ENCODE peak calls at places on chromosomes 7 and 10, in four cellular contexts. One of them, this sample, is unnamed.

GRCh38 chr7:108408294-108409004 is 47.8 kb downstream of the NRCAM start:
- DNase-seq in cardiac muscle cell: no peak
- DNase-seq in cardiac fibroblast: no peak
- DNase-seq in left ventricle myocardium inferior: no peak
- DNase-seq in this sample: no peak

GRCh38 chr10:129602938-129603520 is 136.0 kb downstream of the MGMT start:
- DNase-seq in cardiac fibroblast: no peak
- DNase-seq in cardiac muscle cell: no peak
- DNase-seq in left ventricle myocardium inferior: no peak
- DNase-seq in this sample: no peak

GRCh38 chr7:815284-816216 is 16.7 kb upstream of the SUN1 start:
- DNase-seq in cardiac muscle cell: peak; percentile 90
- DNase-seq in left ventricle myocardium inferior: no peak
- DNase-seq in cardiac fibroblast: no peak
- DNase-seq in this sample: no peak

GRCh38 chr7:566100-566499 is 46.5 kb upstream of the PDGFA start:
- DNase-seq in left ventricle myocardium inferior: no peak
- DNase-seq in cardiac muscle cell: no peak
- DNase-seq in cardiac fibroblast: no peak
- DNase-seq in this sample: no peak

GRCh38 chr10:88541116-88541626 is 41.9 kb downstream of the RNLS start:
- DNase-seq in left ventricle myocardium inferior: no peak
- DNase-seq in cardiac fibroblast: peak; percentile 72
- DNase-seq in cardiac muscle cell: no peak
- DNase-seq in this sample: no peak

GRCh38 chr10:17527530-17528146 is 73.2 kb upstream of the ST8SIA6 start:
- DNase-seq in left ventricle myocardium inferior: no peak
- DNase-seq in cardiac muscle cell: no peak
- DNase-seq in cardiac fibroblast: peak; percentile 92
- DNase-seq in this sample: no peak

GRCh38 chr7:150927954-150928340 is 50.2 kb downstream of the KCNH2 start:
- DNase-seq in left ventricle myocardium inferior: no peak
- DNase-seq in cardiac muscle cell: no peak
- DNase-seq in cardiac fibroblast: peak; percentile 58
- DNase-seq in this sample: no peak

GRCh38 chr7:158442260-158442659 is 145.4 kb downstream of the PTPRN2 start:
- DNase-seq in cardiac muscle cell: no peak
- DNase-seq in left ventricle myocardium inferior: no peak
- DNase-seq in cardiac fibroblast: no peak
- DNase-seq in this sample: no peak

GRCh38 chr10:101744267-101744666 is 31.6 kb downstream of the FGF8 start:
- DNase-seq in left ventricle myocardium inferior: no peak
- DNase-seq in cardiac fibroblast: no peak
- DNase-seq in cardiac muscle cell: no peak
- DNase-seq in this sample: no peak

GRCh38 chr10:109928393-109928792 is 5.1 kb upstream of the XPNPEP1 start:
- DNase-seq in cardiac fibroblast: no peak
- DNase-seq in left ventricle myocardium inferior: no peak
- DNase-seq in cardiac muscle cell: no peak
- DNase-seq in this sample: no peak

GRCh38 chr7:42972703-42973500 is 40.7 kb downstream of the MRPL32 start:
- DNase-seq in left ventricle myocardium inferior: no peak
- DNase-seq in cardiac muscle cell: peak; percentile 34
- DNase-seq in cardiac fibroblast: peak; percentile 98
- DNase-seq in this sample: peak; percentile 98

GRCh38 chr10:26318672-26319071 is 102.1 kb downstream of the GAD2 start:
- DNase-seq in cardiac muscle cell: no peak
- DNase-seq in cardiac fibroblast: no peak
- DNase-seq in left ventricle myocardium inferior: no peak
- DNase-seq in this sample: no peak

GRCh38 chr10:33537066-33537465 is 202.6 kb upstream of the NRP1 start:
- DNase-seq in cardiac muscle cell: no peak
- DNase-seq in left ventricle myocardium inferior: no peak
- DNase-seq in cardiac fibroblast: peak; percentile 31
- DNase-seq in this sample: no peak

GRCh38 chr7:41503438-41503837 is 199.5 kb downstream of the INHBA start:
- DNase-seq in cardiac fibroblast: peak; percentile 43
- DNase-seq in cardiac muscle cell: no peak
- DNase-seq in left ventricle myocardium inferior: no peak
- DNase-seq in this sample: no peak

GRCh38 chr7:5077740-5078139 is 32.1 kb downstream of the RBAK start:
- DNase-seq in cardiac muscle cell: no peak
- DNase-seq in cardiac fibroblast: no peak
- DNase-seq in left ventricle myocardium inferior: no peak
- DNase-seq in this sample: no peak

GRCh38 chr10:12839941-12840611 is 161.4 kb downstream of the CCDC3 start:
- DNase-seq in cardiac muscle cell: no peak
- DNase-seq in cardiac fibroblast: no peak
- DNase-seq in left ventricle myocardium inferior: no peak
- DNase-seq in this sample: no peak

GRCh38 chr10:91574236-91574635 is 58.6 kb downstream of the PPP1R3C start:
- DNase-seq in cardiac fibroblast: no peak
- DNase-seq in left ventricle myocardium inferior: no peak
- DNase-seq in cardiac muscle cell: no peak
- DNase-seq in this sample: no peak

GRCh38 chr7:82154728-82155127 is 288.8 kb downstream of the CACNA2D1 start:
- DNase-seq in cardiac fibroblast: no peak
- DNase-seq in cardiac muscle cell: no peak
- DNase-seq in left ventricle myocardium inferior: no peak
- DNase-seq in this sample: no peak
- TF ChIP-seq CTCF in cardiac fibroblast: no peak
- TF ChIP-seq CTCF in cardiac muscle cell: no peak
- TF ChIP-seq CTCF in left ventricle myocardium inferior: no peak
- TF ChIP-seq CTCF in this sample: no peak

DNA sequence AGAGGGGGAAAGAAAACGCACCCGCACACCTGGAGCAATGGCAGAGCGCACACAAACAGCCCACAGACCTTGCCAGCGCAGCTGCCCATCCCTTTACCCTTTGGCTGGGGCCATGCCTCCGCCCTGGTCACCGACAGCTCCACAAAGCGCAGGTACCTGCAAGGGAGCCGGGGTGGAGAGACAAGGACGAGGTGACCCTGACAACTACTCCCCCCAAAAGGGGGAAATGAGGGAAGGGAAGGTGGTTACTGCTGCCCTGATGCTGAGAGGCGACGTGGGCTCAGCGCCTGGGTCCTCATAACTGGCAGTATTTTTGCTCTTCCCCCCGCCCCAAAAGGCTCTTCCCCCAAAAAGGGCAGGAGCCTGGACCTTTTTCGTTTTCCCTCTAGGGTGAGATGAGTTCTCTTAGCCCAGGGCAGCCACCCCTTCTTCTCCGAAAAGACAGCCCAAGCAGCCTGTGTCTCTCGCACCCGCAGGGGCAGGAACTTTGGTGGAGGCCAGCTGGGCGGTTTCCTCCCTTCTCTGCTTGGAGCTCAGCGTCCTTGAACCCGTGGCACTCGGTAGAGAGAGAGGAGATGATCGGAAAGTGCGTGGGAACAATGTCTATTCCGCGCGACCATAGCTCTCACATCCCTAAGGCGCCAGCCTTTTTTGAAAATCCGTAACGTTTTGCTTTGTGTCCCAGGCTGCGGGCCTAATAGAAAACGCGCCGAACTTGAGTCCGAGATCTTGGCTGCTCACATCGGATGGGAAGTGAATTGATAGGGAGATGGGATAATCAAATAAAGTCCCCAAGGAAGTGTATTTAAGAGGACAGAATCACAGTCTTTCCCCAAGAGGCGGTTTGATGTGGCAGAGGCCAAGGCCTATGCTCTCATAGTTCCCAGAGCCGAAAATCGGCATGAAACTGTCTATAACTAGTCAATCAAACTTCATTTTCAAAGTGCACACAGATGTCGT is 1.0 kb downstream of the NKX2-3 start:
- DNase-seq in left ventricle myocardium inferior: no peak
- DNase-seq in cardiac muscle cell: no peak
- DNase-seq in cardiac fibroblast: no peak
- DNase-seq in this sample: no peak
- H3K4me3 ChIP-seq in left ventricle myocardium inferior: peak overlapping the region; percentile 24
- H3K4me3 ChIP-seq in cardiac muscle cell: peak overlapping the region; percentile 14
- H3K4me3 ChIP-seq in cardiac fibroblast: no peak overlapping the region
- H3K4me3 ChIP-seq in this sample: no peak overlapping the region

GRCh38 chr10:102919992-102920736 is 2.1 kb downstream of the CNNM2 start:
- DNase-seq in cardiac fibroblast: no peak
- DNase-seq in cardiac muscle cell: no peak
- DNase-seq in left ventricle myocardium inferior: no peak
- DNase-seq in this sample: no peak

GRCh38 chr10:102919237-102919959 is 1.3 kb downstream of the CNNM2 start:
- DNase-seq in cardiac fibroblast: peak; percentile 9
- DNase-seq in left ventricle myocardium inferior: no peak
- DNase-seq in cardiac muscle cell: peak; percentile 34
- DNase-seq in this sample: no peak

GRCh38 chr10:102918817-102919236 is 733 bp downstream of the CNNM2 start:
- DNase-seq in cardiac fibroblast: no peak
- DNase-seq in cardiac muscle cell: no peak
- DNase-seq in left ventricle myocardium inferior: no peak
- DNase-seq in this sample: no peak

GRCh38 chr10:102917314-102917961 is 656 bp upstream of the CNNM2 start:
- DNase-seq in cardiac fibroblast: peak; percentile 70
- DNase-seq in left ventricle myocardium inferior: peak; percentile 78
- DNase-seq in cardiac muscle cell: peak; percentile 89
- DNase-seq in this sample: no peak

DNA sequence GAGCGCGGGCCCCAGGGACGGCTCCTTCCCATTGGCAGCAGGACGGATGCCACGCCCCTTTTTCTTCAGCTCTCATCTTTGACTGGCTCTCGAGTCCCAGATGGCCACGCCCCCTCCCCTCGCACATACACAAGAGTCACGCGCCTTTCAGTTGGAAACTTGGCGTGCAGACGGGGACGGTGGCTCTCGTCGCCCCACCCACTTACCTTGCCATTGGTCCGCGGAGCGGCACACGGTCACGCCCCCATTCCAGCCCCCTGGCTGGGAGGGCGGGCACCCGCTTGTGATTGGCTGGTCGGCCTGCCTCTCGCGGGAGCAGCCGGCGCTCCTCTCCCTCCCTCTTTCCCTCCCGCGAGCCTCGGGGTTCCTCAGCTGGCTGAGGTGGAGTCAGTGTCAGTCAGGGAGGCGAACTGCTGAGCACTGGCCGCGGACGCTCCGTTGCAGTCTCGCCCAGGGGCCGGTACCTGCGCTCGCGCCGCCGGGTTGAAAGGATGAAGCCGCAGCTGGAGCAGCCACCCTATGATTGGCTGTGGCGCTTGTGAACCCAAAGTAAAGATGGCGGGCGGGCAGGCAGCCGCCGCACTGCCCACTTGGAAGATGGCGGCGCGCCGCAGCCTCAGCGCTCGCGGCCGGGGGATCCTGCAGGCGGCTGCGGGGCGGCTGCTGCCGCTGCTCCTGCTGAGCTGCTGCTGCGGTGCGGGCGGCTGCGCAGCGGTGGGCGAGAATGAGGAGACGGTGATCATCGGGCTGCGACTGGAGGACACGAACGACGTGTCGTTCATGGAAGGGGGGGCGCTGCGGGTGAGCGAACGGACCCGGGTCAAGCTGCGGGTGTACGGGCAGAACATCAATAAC is at the start of gene CNNM2:
- DNase-seq in cardiac fibroblast: peak; percentile 100
- DNase-seq in left ventricle myocardium inferior: peak; percentile 100
- DNase-seq in cardiac muscle cell: peak; percentile 100
- DNase-seq in this sample: peak; percentile 99
- TF ChIP-seq CTCF in cardiac fibroblast: no peak
- TF ChIP-seq CTCF in left ventricle myocardium inferior: no peak
- TF ChIP-seq CTCF in cardiac muscle cell: no peak
- TF ChIP-seq CTCF in this sample: no peak

DNA sequence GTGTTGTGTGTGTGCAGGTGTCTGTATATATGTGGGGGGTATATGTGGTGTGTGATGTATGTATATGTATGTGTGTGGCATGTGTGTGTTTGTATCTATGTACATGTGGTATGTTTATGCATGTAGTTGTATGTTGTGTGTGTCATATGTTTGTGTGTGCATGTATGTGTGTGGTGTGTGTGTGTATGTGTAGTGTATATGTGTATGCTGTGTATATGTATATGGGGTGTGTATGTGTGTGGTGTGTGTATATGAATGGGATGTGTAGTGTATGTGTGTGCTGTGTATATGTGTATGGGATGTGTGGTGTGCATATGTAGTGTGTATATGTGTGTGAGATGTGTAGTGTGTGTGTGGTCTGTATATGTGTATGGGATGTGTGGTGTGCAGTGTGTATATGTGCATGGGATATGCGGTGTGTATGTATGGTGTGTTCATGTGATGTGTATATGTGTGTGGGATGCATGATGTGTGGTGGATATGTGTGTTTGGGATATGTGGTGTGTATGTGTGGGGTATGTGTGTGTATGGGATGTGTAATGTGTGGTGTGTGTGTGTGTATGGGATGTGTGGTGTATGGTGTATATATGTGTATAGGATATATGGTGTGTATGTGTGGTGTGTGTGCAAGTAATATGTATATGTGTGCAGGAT is 30.0 kb downstream of the IKZF1 start:
- DNase-seq in left ventricle myocardium inferior: no peak
- DNase-seq in cardiac muscle cell: no peak
- DNase-seq in cardiac fibroblast: no peak
- DNase-seq in this sample: no peak
- H3K4me3 ChIP-seq in left ventricle myocardium inferior: no peak overlapping the region
- H3K4me3 ChIP-seq in cardiac muscle cell: no peak overlapping the region
- H3K4me3 ChIP-seq in cardiac fibroblast: no peak overlapping the region
- H3K4me3 ChIP-seq in this sample: no peak overlapping the region

DNA sequence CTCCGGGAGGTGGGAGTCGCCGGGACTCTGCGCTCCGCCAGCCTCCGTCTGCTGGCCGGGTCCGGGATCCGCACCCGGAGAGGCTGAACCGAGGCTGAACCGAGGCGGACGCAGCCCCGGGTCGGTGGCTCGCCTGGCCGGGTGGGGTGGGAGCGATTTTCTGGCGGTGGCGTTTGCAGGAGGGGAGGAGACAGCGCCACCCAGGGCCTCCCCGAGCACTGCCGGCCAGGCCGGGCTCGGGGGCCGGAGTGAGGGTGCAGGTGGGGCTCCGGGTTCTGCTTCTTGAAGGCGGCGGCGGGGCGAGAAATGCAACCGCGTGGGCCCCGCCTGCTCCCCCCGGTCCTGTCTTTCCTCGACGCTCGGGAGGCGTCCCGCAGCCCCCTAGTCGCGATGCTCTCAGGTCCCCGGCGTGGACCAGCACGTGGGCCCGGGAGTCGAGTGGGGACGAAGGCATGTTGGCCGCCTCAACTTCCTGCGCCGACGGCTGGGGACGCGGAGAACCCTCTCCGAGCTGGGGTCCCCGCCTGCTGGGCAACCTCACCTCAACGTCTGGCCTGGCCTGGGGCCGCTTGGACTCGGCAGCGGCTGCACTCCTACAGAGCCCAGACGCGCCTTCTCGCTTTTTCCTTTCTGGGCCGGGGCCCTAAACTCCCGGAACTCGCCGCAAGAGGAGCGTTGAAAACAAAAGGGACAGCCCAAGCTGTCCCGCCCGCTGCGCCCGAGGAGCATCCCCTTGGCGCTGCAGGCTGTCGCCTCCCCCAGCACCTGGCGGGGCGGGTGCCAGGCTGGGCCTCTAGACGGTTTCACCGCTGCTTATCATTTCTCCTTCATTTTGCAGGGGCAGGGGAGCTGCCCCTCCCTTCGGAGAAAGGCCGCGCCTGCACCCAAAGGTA is 25.2 kb upstream of the VAX1 start:
- DNase-seq in cardiac fibroblast: no peak
- DNase-seq in left ventricle myocardium inferior: no peak
- DNase-seq in cardiac muscle cell: peak; percentile 51
- DNase-seq in this sample: no peak
- TF ChIP-seq CTCF in cardiac fibroblast: no peak
- TF ChIP-seq CTCF in left ventricle myocardium inferior: no peak
- TF ChIP-seq CTCF in cardiac muscle cell: no peak
- TF ChIP-seq CTCF in this sample: no peak

GRCh38 chr7:157348548-157348947 is 11.7 kb downstream of the DNAJB6 start:
- DNase-seq in cardiac fibroblast: no peak
- DNase-seq in cardiac muscle cell: no peak
- DNase-seq in left ventricle myocardium inferior: no peak
- DNase-seq in this sample: no peak

GRCh38 chr7:157352506-157352905 is 15.7 kb downstream of the DNAJB6 start:
- DNase-seq in left ventricle myocardium inferior: no peak
- DNase-seq in cardiac muscle cell: no peak
- DNase-seq in cardiac fibroblast: no peak
- DNase-seq in this sample: no peak

GRCh38 chr7:157347217-157347904 is 10.6 kb downstream of the DNAJB6 start:
- DNase-seq in cardiac fibroblast: peak; percentile 93
- DNase-seq in left ventricle myocardium inferior: peak; percentile 29
- DNase-seq in cardiac muscle cell: no peak
- DNase-seq in this sample: no peak
- H3K4me3 ChIP-seq in cardiac fibroblast: no peak overlapping the region
- H3K4me3 ChIP-seq in left ventricle myocardium inferior: peak overlapping the region; percentile 36
- H3K4me3 ChIP-seq in cardiac muscle cell: no peak overlapping the region
- H3K4me3 ChIP-seq in this sample: no peak overlapping the region